ENCODE peak calls at places on chromosomes 6 and 20, in seven cellular contexts. W is upper lobe of right lung; B is fibroblast of lung; R is lower lobe of right lung; O is uterus; H is CD8-positive, alpha-beta T cell; D is ovary. N is an unnamed sample.

GRCh38 chr6:87341899-87342298 is 2.7 kb upstream of the C6orf163 start:
- DNase-seq in W (no peak), B (no peak), R (no peak), O (no peak), H (no peak), D (no peak), N (no peak)

GRCh38 chr20:38127011-38127621 is 38.0 kb downstream of the TGM2 start:
- DNase-seq in W (peak; percentile 59), B (peak; percentile 92), R (peak; percentile 41), O (peak; percentile 60), H (no peak), D (peak; percentile 55), N (no peak)

GRCh38 chr6:158834675-158835385 is 15.7 kb upstream of the EZR start:
- DNase-seq in W (no peak), B (no peak), R (no peak), O (no peak), H (no peak), D (no peak), N (no peak)

GRCh38 chr20:42587427-42587826 is 602.3 kb downstream of the PTPRT start:
- DNase-seq in W (no peak), B (no peak), R (no peak), O (no peak), H (no peak), D (no peak), N (peak; percentile 81)

GRCh38 chr20:18195931-18196330 is 58.3 kb downstream of the KAT14 start:
- DNase-seq in W (no peak), B (no peak), R (no peak), O (no peak), H (no peak), D (no peak), N (no peak)

GRCh38 chr6:127212376-127212775 is 54.3 kb upstream of the RNF146 start:
- DNase-seq in W (no peak), B (no peak), R (no peak), O (no peak), H (no peak), D (no peak), N (no peak)

GRCh38 chr20:36092424-36093024 is 62.0 kb upstream of the EPB41L1 start:
- DNase-seq in W (peak; percentile 81), B (peak; percentile 25), R (no peak), O (peak; percentile 23), H (no peak), D (peak; percentile 50), N (peak; percentile 35)

GRCh38 chr20:32465092-32465900 is 107.2 kb downstream of the ASXL1 start:
- DNase-seq in W (peak; percentile 88), B (peak; percentile 87), R (peak; percentile 89), O (peak; percentile 63), H (no peak), D (peak; percentile 57), N (peak; percentile 80)

GRCh38 chr6:3296537-3297453 is 38.0 kb downstream of the PSMG4 start:
- DNase-seq in W (peak; percentile 25), B (peak; percentile 9), R (no peak), O (no peak), H (no peak), D (no peak), N (no peak)

GRCh38 chr20:45011108-45011526 is 44.8 kb downstream of the STK4 start:
- DNase-seq in W (no peak), B (peak; percentile 84), R (no peak), O (peak; percentile 40), H (peak; percentile 56), D (peak; percentile 43), N (peak; percentile 46)

GRCh38 chr6:136070815-136071214 is 179.3 kb downstream of the MTFR2 start:
- DNase-seq in W (no peak), B (peak; percentile 36), R (no peak), O (no peak), H (no peak), D (no peak), N (no peak)

GRCh38 chr6:169786349-169786748 is 34.9 kb downstream of the ERMARD start:
- DNase-seq in W (peak; percentile 10), B (no peak), R (no peak), O (no peak), H (no peak), D (no peak), N (no peak)

GRCh38 chr20:53642196-53643030 is 48.8 kb upstream of the ZNF217 start:
- DNase-seq in W (no peak), B (peak; percentile 68), R (no peak), O (no peak), H (peak; percentile 62), D (no peak), N (peak; percentile 69)

GRCh38 chr6:156824142-156824541 is 47.0 kb downstream of the ARID1B start:
- DNase-seq in W (no peak), B (no peak), R (no peak), O (no peak), H (no peak), D (no peak), N (no peak)

GRCh38 chr20:48461351-48461750 is 366.4 kb downstream of the PREX1 start:
- DNase-seq in W (no peak), B (no peak), R (no peak), O (no peak), H (no peak), D (no peak), N (no peak)
- H3K4me1 ChIP-seq in W (no peaks in the 10 kb centered on the region), B (no peaks in the 10 kb centered on the region), R (no peaks in the 10 kb centered on the region), O (no peaks in the 10 kb centered on the region), H (no peaks in the 10 kb centered on the region), D (no peaks in the 10 kb centered on the region), N (no peaks in the 10 kb centered on the region)

GRCh38 chr20:56391596-56392281 is at the start of gene AURKA:
- DNase-seq in W (no peak), B (peak; percentile 18), R (no peak), O (no peak), H (no peak), D (no peak), N (no peak)
- H3K27ac ChIP-seq in W (peak within 1 kb of the TSS; percentile 81), B (peak within 1 kb of the TSS; percentile 92), R (peak within 1 kb of the TSS; percentile 89), O (peak within 1 kb of the TSS; percentile 85), H (peak within 1 kb of the TSS; percentile 95), D (peak within 1 kb of the TSS; percentile 72), N (peak within 1 kb of the TSS; percentile 66)

GRCh38 chr6:2259002-2259494 is 13.6 kb upstream of the GMDS start:
- DNase-seq in W (no peak), B (no peak), R (no peak), O (no peak), H (no peak), D (no peak), N (no peak)
- H3K4me1 ChIP-seq in W (no peaks in the 10 kb centered on the region), B (no peaks in the 10 kb centered on the region), R (no peaks in the 10 kb centered on the region), O (no peaks in the 10 kb centered on the region), H (no peaks in the 10 kb centered on the region), D (no peaks in the 10 kb centered on the region), N (peaks cover 10% of the 10 kb centered on the region)

DNA sequence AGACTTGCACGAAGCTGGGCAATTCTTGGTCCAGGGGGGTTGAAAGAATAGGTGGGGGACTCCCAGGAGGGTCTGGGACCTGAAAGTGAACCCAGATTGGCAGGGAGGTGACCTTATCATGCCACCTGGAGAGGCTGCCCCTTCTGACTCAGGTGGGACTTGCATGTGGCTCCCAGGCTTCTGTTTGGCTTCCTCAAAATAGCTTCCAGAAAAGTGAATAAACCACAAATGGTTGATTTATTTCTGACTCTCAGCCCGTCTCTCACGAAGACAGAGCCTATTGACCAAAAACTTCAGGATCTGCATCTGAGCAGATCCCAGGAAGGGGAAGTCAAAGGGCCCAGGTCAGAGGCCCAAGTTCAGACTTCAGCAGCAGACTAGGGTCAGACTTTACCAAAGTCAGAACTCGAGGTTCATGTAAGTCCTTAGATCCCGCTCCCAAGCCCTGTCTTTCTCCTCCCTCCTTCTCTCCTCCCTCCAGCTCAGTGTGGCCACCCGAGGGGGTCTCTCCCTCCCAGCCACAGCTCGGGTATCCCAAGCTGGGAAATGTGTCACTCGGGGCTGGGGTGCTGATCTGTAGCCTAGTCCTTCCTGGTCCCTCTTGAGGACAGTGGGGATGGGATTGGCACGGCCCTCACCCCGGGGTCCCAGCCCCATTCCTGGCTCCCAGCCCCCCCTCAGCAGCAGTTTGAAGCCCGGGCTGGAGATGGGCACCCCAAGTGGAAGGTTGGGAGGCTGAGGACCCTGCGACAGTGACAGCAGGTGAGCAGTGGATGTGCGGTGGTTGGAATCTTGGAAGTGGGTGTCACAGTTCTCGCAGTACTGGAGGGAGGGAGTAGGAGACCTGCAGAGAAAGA is 1.5 kb upstream of the C6orf47 start:
- DNase-seq in W (no peak), B (no peak), R (no peak), O (no peak), H (no peak), D (no peak), N (no peak)
- H3K27ac ChIP-seq in W (no peak overlapping the region), B (no peak overlapping the region), R (no peak overlapping the region), O (peak overlapping the region; percentile 5), H (no peak overlapping the region), D (no peak overlapping the region), N (no peak overlapping the region)

GRCh38 chr20:57895161-57895855 is 185.5 kb upstream of the PMEPA1 start:
- DNase-seq in W (no peak), B (no peak), R (no peak), O (no peak), H (no peak), D (no peak), N (no peak)

GRCh38 chr20:57897156-57897874 is 187.5 kb upstream of the PMEPA1 start:
- DNase-seq in W (no peak), B (no peak), R (no peak), O (no peak), H (no peak), D (no peak), N (peak; percentile 47)

GRCh38 chr20:57896017-57896416 is 186.2 kb upstream of the PMEPA1 start:
- DNase-seq in W (no peak), B (no peak), R (no peak), O (no peak), H (no peak), D (no peak), N (no peak)

GRCh38 chr20:57897891-57898290 is 188.1 kb upstream of the PMEPA1 start:
- DNase-seq in W (no peak), B (no peak), R (no peak), O (no peak), H (no peak), D (no peak), N (no peak)

GRCh38 chr20:57896563-57896962 is 186.7 kb upstream of the PMEPA1 start:
- DNase-seq in W (no peak), B (no peak), R (no peak), O (no peak), H (no peak), D (no peak), N (no peak)
- H3K4me1 ChIP-seq in W (no peaks in the 10 kb centered on the region), B (no peaks in the 10 kb centered on the region), R (no peaks in the 10 kb centered on the region), O (no peaks in the 10 kb centered on the region), H (no peaks in the 10 kb centered on the region), D (no peaks in the 10 kb centered on the region), N (no peaks in the 10 kb centered on the region)

GRCh38 chr6:160259143-160259425 is 463 bp upstream of the SLC22A2 start:
- DNase-seq in W (no peak), B (no peak), R (no peak), O (no peak), H (no peak), D (no peak), N (no peak)
- H3K27ac ChIP-seq in W (no peak overlapping the region), B (no peak overlapping the region), R (no peak overlapping the region), O (no peak overlapping the region), H (no peak overlapping the region), D (no peak overlapping the region), N (no peak overlapping the region)

DNA sequence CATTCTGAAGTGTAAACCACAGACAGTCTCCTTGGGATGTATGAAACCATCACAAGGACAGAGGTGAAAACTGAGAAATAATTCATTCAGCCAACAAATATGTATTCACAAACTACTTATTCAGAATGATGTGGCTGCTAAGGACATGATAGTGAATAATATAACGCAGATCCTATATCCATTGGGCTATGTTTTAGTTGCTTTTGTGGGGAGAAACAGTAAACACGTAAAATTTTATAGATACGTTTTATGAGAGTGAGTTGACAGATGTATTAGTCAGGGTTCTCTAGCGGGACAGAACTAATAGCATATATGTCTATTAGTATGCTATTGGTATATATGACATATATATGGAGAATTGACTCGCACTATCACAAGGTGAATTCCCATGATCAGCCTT is 402.5 kb downstream of the RFPL4B start:
- DNase-seq in W (no peak), B (no peak), R (no peak), O (no peak), H (no peak), D (no peak), N (no peak)
- H3K4me1 ChIP-seq in W (no peaks in the 10 kb centered on the region), B (no peaks in the 10 kb centered on the region), R (no peaks in the 10 kb centered on the region), O (no peaks in the 10 kb centered on the region), H (no peaks in the 10 kb centered on the region), D (no peaks in the 10 kb centered on the region), N (no peaks in the 10 kb centered on the region)